ENCODE peak calls at places on chromosomes 3 and 15, in four cellular contexts. O is A549, Z is fibroblast of lung, R is cardiac fibroblast. P is an unnamed sample.

GRCh38 chr3:30696403-30696819 is 90.0 kb downstream of the TGFBR2 start:
- DNase-seq in O (no peak), Z (no peak), R (peak), P (no peak)

GRCh38 chr15:63593705-63594671 is 3.2 kb upstream of the FBXL22 start:
- DNase-seq in O (no peak), Z (no peak), R (no peak), P (no peak)

GRCh38 chr15:35986072-35986666 is 440.2 kb upstream of the DPH6 start:
- DNase-seq in O (no peak), Z (no peak), R (peak), P (no peak)

GRCh38 chr3:170966495-170966894 is 58.1 kb upstream of the EIF5A2 start:
- DNase-seq in O (no peak), Z (peak), R (peak), P (no peak)

GRCh38 chr15:38129531-38130199 is 123.0 kb upstream of the SPRED1 start:
- DNase-seq in O (no peak), Z (peak), R (peak), P (peak)

GRCh38 chr3:107218864-107219269 is 158.4 kb upstream of the CCDC54 start:
- DNase-seq in O (no peak), Z (no peak), R (peak), P (no peak)

GRCh38 chr15:77836116-77836798 is 203.5 kb upstream of the LINGO1 start:
- DNase-seq in O (peak), Z (peak), R (peak), P (no peak)

GRCh38 chr3:59540241-59540640 is 490.4 kb upstream of the CFAP20DC start:
- DNase-seq in O (no peak), Z (peak), R (no peak), P (no peak)

GRCh38 chr3:124887177-124887995 is at the start of gene ITGB5:
- DNase-seq in O (peak), Z (peak), R (peak), P (no peak)

GRCh38 chr3:155753038-155753647 is 8.3 kb upstream of the PLCH1 start:
- DNase-seq in O (no peak), Z (peak), R (peak), P (no peak)
- TF ChIP-seq CTCF in O (peak), Z (peak), R (peak), P (peak)

DNA sequence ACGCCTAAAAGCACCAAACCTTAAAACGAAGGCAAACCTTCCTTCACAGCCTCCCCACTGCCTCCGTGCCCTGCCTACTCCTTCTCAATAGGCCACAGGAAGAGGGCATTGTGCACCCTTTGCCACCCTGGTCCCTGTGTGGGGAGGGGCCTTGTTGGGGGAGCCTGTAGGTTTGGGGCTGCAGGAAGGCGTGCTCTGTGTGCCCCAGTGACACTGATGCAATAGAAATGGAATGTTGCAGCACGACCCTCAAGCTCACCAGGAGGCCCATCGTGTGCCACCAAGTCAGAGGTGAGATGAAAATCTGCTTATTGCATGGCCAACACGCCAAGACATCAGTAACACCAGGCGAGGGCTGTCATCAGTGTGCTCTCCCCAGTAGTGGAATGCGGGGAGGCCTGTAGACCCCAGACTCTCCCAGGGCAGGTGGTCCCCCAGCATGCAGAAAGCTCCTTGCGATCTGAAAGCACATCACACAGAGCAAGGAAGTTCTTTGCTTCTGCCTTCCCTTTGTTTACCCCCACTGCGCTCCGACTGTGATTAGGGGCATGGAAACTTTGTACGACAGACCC is 86.2 kb downstream of the ASB7 start:
- DNase-seq in O (no peak), Z (no peak), R (no peak), P (no peak)
- H3K4me3 ChIP-seq in O (no peak), Z (no peak), R (no peak), P (no peak)

GRCh38 chr3:23431759-23432158 is 228.6 kb downstream of the UBE2E2 start:
- DNase-seq in O (no peak), Z (peak), R (no peak), P (no peak)
- TF ChIP-seq CTCF in O (no peak), Z (no peak), R (no peak), P (no peak)

GRCh38 chr15:40872791-40873526 is 1.1 kb downstream of the RHOV start:
- DNase-seq in O (no peak), Z (no peak), R (no peak), P (no peak)
- H3K4me3 ChIP-seq in O (peak), Z (no peak), R (peak), P (peak)

GRCh38 chr15:73777741-73778140 is 24.6 kb upstream of the INSYN1 start:
- DNase-seq in O (no peak), Z (no peak), R (no peak), P (no peak)

GRCh38 chr15:73784299-73784698 is 31.1 kb upstream of the INSYN1 start:
- DNase-seq in O (no peak), Z (no peak), R (no peak), P (no peak)

GRCh38 chr15:73786518-73786917 is 33.4 kb upstream of the INSYN1 start:
- DNase-seq in O (no peak), Z (no peak), R (no peak), P (no peak)

GRCh38 chr15:73782339-73782979 is 29.3 kb upstream of the INSYN1 start:
- DNase-seq in O (no peak), Z (no peak), R (no peak), P (no peak)

DNA sequence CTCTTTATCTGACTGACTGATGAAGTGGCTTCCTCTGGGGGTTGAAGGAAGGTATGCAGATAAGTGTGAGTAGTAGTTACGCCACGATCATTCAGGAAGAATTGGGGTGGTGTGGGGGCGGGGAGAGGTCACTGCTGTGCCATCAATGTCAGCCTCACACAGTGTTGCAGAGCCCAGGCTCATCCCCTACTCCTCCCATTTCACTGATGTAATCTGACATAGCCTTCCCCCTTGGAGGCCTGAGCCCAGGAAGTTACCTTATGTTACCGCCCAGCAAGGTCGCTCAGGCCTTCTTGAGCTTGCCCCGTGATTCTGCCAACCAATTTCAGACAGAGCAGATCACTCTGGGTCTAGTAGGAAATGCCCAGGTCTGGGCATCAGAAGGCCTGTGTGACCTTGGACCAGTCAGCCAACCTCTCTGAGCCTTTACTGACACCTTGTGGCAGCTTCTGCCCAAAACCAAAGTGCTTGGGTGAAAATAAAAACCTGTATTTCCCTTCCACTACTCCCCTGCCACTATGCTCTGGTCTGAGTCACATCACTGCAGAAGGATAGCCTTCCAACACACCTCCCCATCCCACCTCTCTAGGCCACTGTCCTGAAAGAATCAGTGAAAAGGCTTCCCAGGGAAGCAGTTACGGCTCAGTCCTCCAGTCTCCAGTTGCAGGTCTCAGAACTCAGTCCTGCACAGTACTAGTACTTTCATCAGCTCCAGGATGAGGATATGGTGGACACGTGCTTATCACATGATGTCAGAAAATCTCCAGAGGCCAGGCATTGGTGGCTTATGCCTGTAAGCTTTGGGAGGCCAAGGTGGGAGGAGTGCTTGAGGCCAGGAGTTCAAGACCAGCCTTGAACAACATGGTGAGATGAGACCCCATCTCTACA is 28.1 kb upstream of the INSYN1 start:
- DNase-seq in O (peak), Z (peak), R (peak), P (no peak)
- TF ChIP-seq CTCF in O (peak), Z (peak), R (peak), P (peak)

DNA sequence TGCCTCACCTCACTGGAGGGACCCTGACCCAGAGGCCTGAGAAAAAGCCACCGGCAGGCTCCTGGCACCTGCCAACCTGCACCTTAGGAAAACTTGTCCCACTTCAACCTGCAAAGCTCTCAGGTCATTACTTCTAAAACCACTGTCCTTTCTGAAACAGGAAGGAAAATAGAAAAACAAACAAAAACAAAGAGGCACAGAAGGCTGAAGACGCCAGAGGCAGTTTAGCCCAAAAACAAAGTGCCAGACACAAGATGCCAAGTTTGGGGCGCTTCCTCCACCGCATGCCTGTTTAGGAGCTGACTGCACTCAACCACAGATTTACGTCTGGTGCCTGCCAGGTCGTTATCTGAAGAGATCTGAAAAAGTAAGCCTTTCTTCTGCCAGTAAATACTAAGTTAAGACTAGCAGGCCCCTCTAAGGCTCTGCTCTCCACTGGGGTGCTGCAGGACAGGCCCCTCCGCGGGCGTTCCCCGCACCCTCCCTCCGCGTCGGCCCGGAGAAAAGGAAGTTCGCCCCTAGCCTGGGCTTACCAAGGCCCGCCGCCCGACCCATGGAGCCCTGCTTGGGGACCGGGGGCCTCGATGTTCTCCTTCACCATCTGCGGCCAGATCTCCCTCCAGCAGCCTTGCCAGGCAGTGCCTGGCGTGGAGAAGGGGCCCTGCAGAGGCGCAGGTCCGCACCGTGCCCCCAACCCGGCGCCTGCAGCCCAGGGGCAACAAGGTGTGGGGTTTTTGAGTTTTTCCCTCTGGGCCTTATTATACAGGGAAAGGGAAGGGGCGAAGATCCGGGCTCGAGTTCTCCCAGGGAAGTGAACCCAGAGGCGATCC is 1.3 kb downstream of the GOLGA8A start:
- DNase-seq in O (no peak), Z (peak), R (no peak), P (no peak)
- H3K4me3 ChIP-seq in O (peak), Z (peak), R (peak), P (peak)

P was measured in HFF-Myc.